ENCODE peak calls at places on chromosomes 3 and 15, in nine cellular contexts. D, W, J, E, N, V, C, S and M are unnamed samples.

GRCh38 chr15:33029247-33029646 is 165.3 kb downstream of the FMN1 start:
- DNase-seq in D (no peak), W (no peak), J (no peak), E (peak), N (no peak), V (no peak), C (no peak), S (no peak), M (no peak)

GRCh38 chr3:30527720-30528119 is 78.7 kb upstream of the TGFBR2 start:
- DNase-seq in D (no peak), W (no peak), J (no peak), E (no peak), N (peak), V (no peak), C (no peak), S (no peak), M (no peak)

GRCh38 chr3:36257117-36257516 is 123.2 kb upstream of the STAC start:
- DNase-seq in D (no peak), W (no peak), J (no peak), E (no peak), N (no peak), V (no peak), C (no peak), S (no peak), M (no peak)

GRCh38 chr3:52190294-52190841 is 7.6 kb upstream of the ALAS1 start:
- DNase-seq in D (no peak), W (peak), J (peak), E (no peak), N (peak), V (no peak), C (peak), S (no peak), M (no peak)

GRCh38 chr3:184335661-184336483 is 1.5 kb upstream of the FAM131A start:
- DNase-seq in D (peak), W (peak), J (peak), E (no peak), N (peak), V (peak), C (peak), S (peak), M (peak)

GRCh38 chr15:64232400-64232799 is 69.6 kb upstream of the PPIB start:
- DNase-seq in D (no peak), W (no peak), J (peak), E (peak), N (peak), V (no peak), C (peak), S (no peak), M (no peak)

GRCh38 chr3:14286887-14287496 is 108.4 kb downstream of the LSM3 start:
- DNase-seq in D (no peak), W (no peak), J (no peak), E (no peak), N (no peak), V (no peak), C (no peak), S (no peak), M (no peak)

GRCh38 chr15:61480863-61481262 is 251.8 kb upstream of the RORA start:
- DNase-seq in D (no peak), W (no peak), J (no peak), E (no peak), N (no peak), V (no peak), C (no peak), S (no peak), M (no peak)

GRCh38 chr3:196268270-196269163 is 19.0 kb downstream of the PCYT1A start:
- DNase-seq in D (no peak), W (no peak), J (peak), E (no peak), N (peak), V (no peak), C (peak), S (no peak), M (no peak)

GRCh38 chr15:83695246-83695645 is 41.3 kb downstream of the ADAMTSL3 start:
- DNase-seq in D (no peak), W (no peak), J (no peak), E (no peak), N (no peak), V (no peak), C (no peak), S (no peak), M (no peak)

GRCh38 chr3:64551697-64552096 is 136.1 kb downstream of the ADAMTS9 start:
- DNase-seq in D (no peak), W (no peak), J (no peak), E (no peak), N (no peak), V (no peak), C (no peak), S (no peak), M (no peak)

GRCh38 chr15:82986442-82986780 is 401 bp downstream of the RAMAC start:
- DNase-seq in D (peak), W (no peak), J (no peak), E (no peak), N (no peak), V (no peak), C (no peak), S (no peak), M (no peak)

GRCh38 chr15:58966698-58967097 is 20.8 kb upstream of the RNF111 start:
- DNase-seq in D (no peak), W (no peak), J (peak), E (no peak), N (peak), V (no peak), C (peak), S (no peak), M (no peak)

GRCh38 chr3:27681249-27681748 is 40.8 kb downstream of the EOMES start:
- DNase-seq in D (peak), W (peak), J (peak), E (peak), N (peak), V (no peak), C (peak), S (peak), M (peak)

GRCh38 chr15:88467935-88468528 is 524 bp downstream of the MRPS11 start:
- DNase-seq in D (no peak), W (no peak), J (peak), E (no peak), N (no peak), V (no peak), C (no peak), S (no peak), M (no peak)

GRCh38 chr3:116741462-116741861 is 31.9 kb downstream of the TUSC7 start:
- DNase-seq in D (no peak), W (peak), J (no peak), E (no peak), N (no peak), V (no peak), C (no peak), S (no peak), M (no peak)

GRCh38 chr15:41900526-41901380 is 6.9 kb upstream of the SPTBN5 start:
- DNase-seq in D (no peak), W (no peak), J (no peak), E (no peak), N (no peak), V (no peak), C (no peak), S (no peak), M (no peak)

GRCh38 chr15:62241135-62241770 is 76.2 kb upstream of the C2CD4B start:
- DNase-seq in D (no peak), W (no peak), J (peak), E (no peak), N (no peak), V (no peak), C (no peak), S (no peak), M (no peak)

GRCh38 chr15:93141373-93141790 is 52.4 kb upstream of the RGMA start:
- DNase-seq in D (no peak), W (no peak), J (no peak), E (no peak), N (no peak), V (peak), C (no peak), S (no peak), M (no peak)

GRCh38 chr3:134161817-134162396 is 88.8 kb downstream of the RYK start:
- DNase-seq in D (no peak), W (no peak), J (no peak), E (no peak), N (no peak), V (no peak), C (no peak), S (no peak), M (no peak)